ENCODE peak calls at places on chromosome 6, in five cellular contexts. One of them, this sample, is unnamed.

GRCh38 chr6:35034411-35035171 is 106.5 kb downstream of the TCP11 start:
- DNase-seq in stomach: peak; percentile 89
- DNase-seq in esophagus squamous epithelium: no peak
- DNase-seq in adrenal gland: peak; percentile 54
- DNase-seq in IMR-90: no peak
- DNase-seq in this sample: no peak

GRCh38 chr6:28863607-28864320 is 60.0 kb downstream of the TRIM27 start:
- DNase-seq in IMR-90: peak; percentile 82
- DNase-seq in stomach: peak; percentile 77
- DNase-seq in esophagus squamous epithelium: no peak
- DNase-seq in adrenal gland: peak; percentile 86
- DNase-seq in this sample: peak; percentile 86

GRCh38 chr6:107689881-107690545 is 134.1 kb downstream of the SCML4 start:
- DNase-seq in adrenal gland: no peak
- DNase-seq in stomach: no peak
- DNase-seq in esophagus squamous epithelium: no peak
- DNase-seq in IMR-90: no peak
- DNase-seq in this sample: no peak

GRCh38 chr6:3419624-3420272 is 37.1 kb downstream of the SLC22A23 start:
- DNase-seq in stomach: no peak
- DNase-seq in IMR-90: peak; percentile 76
- DNase-seq in adrenal gland: peak; percentile 34
- DNase-seq in esophagus squamous epithelium: no peak
- DNase-seq in this sample: no peak

GRCh38 chr6:51618563-51618962 is 468.9 kb downstream of the PKHD1 start:
- DNase-seq in IMR-90: no peak
- DNase-seq in adrenal gland: no peak
- DNase-seq in esophagus squamous epithelium: no peak
- DNase-seq in stomach: no peak
- DNase-seq in this sample: no peak

GRCh38 chr6:44030812-44031454 is 96.3 kb downstream of the MRPL14 start:
- DNase-seq in IMR-90: no peak
- DNase-seq in esophagus squamous epithelium: no peak
- DNase-seq in stomach: no peak
- DNase-seq in adrenal gland: no peak
- DNase-seq in this sample: peak; percentile 26

GRCh38 chr6:119132211-119133004 is 53.9 kb upstream of the FAM184A start:
- DNase-seq in stomach: no peak
- DNase-seq in adrenal gland: no peak
- DNase-seq in esophagus squamous epithelium: no peak
- DNase-seq in IMR-90: no peak
- DNase-seq in this sample: no peak

GRCh38 chr6:156881687-156882629 is 104.8 kb downstream of the ARID1B start:
- DNase-seq in IMR-90: peak; percentile 26
- DNase-seq in stomach: no peak
- DNase-seq in esophagus squamous epithelium: no peak
- DNase-seq in adrenal gland: no peak
- DNase-seq in this sample: no peak

GRCh38 chr6:80132942-80133517 is 26.6 kb downstream of the BCKDHB start:
- DNase-seq in esophagus squamous epithelium: no peak
- DNase-seq in stomach: peak; percentile 60
- DNase-seq in IMR-90: peak; percentile 72
- DNase-seq in adrenal gland: peak; percentile 74
- DNase-seq in this sample: peak; percentile 83

GRCh38 chr6:144809120-144809519 is 524.0 kb downstream of the UTRN start:
- DNase-seq in esophagus squamous epithelium: no peak
- DNase-seq in stomach: no peak
- DNase-seq in adrenal gland: no peak
- DNase-seq in IMR-90: peak; percentile 43
- DNase-seq in this sample: no peak

GRCh38 chr6:48844696-48845095 is 618.4 kb downstream of the MMUT start:
- DNase-seq in adrenal gland: no peak
- DNase-seq in esophagus squamous epithelium: no peak
- DNase-seq in stomach: no peak
- DNase-seq in IMR-90: no peak
- DNase-seq in this sample: no peak

GRCh38 chr6:108446629-108447150 is 114.0 kb upstream of the FOXO3 start:
- DNase-seq in IMR-90: no peak
- DNase-seq in adrenal gland: no peak
- DNase-seq in stomach: no peak
- DNase-seq in esophagus squamous epithelium: no peak
- DNase-seq in this sample: no peak

GRCh38 chr6:25341923-25342619 is 62.9 kb downstream of the CARMIL1 start:
- DNase-seq in IMR-90: no peak
- DNase-seq in esophagus squamous epithelium: no peak
- DNase-seq in adrenal gland: no peak
- DNase-seq in stomach: no peak
- DNase-seq in this sample: no peak

GRCh38 chr6:6390849-6391602 is 70.6 kb upstream of the F13A1 start:
- DNase-seq in IMR-90: no peak
- DNase-seq in esophagus squamous epithelium: no peak
- DNase-seq in adrenal gland: no peak
- DNase-seq in stomach: no peak
- DNase-seq in this sample: no peak

GRCh38 chr6:100035873-100036653 is 42.0 kb upstream of the MCHR2 start:
- DNase-seq in IMR-90: no peak
- DNase-seq in stomach: no peak
- DNase-seq in esophagus squamous epithelium: no peak
- DNase-seq in adrenal gland: no peak
- DNase-seq in this sample: no peak

GRCh38 chr6:149904661-149905370 is 6.9 kb upstream of the RAET1E start:
- DNase-seq in IMR-90: no peak
- DNase-seq in esophagus squamous epithelium: no peak
- DNase-seq in adrenal gland: peak; percentile 5
- DNase-seq in stomach: no peak
- DNase-seq in this sample: no peak

GRCh38 chr6:10713962-10714361 is 8.9 kb upstream of the TMEM14C start:
- DNase-seq in stomach: no peak
- DNase-seq in esophagus squamous epithelium: no peak
- DNase-seq in IMR-90: no peak
- DNase-seq in adrenal gland: no peak
- DNase-seq in this sample: no peak
- H3K27ac ChIP-seq in stomach: no peak overlapping the region
- H3K27ac ChIP-seq in esophagus squamous epithelium: no peak overlapping the region
- H3K27ac ChIP-seq in IMR-90: no peak overlapping the region
- H3K27ac ChIP-seq in adrenal gland: no peak overlapping the region
- H3K27ac ChIP-seq in this sample: no peak overlapping the region

GRCh38 chr6:131682427-131682826 is 18.8 kb downstream of the OR2A4 start:
- DNase-seq in IMR-90: peak; percentile 17
- DNase-seq in esophagus squamous epithelium: no peak
- DNase-seq in stomach: no peak
- DNase-seq in adrenal gland: no peak
- DNase-seq in this sample: no peak

GRCh38 chr6:131685266-131685780 is 15.9 kb downstream of the OR2A4 start:
- DNase-seq in adrenal gland: no peak
- DNase-seq in IMR-90: no peak
- DNase-seq in stomach: no peak
- DNase-seq in esophagus squamous epithelium: no peak
- DNase-seq in this sample: no peak

GRCh38 chr6:131688286-131688685 is 12.9 kb downstream of the OR2A4 start:
- DNase-seq in stomach: no peak
- DNase-seq in adrenal gland: no peak
- DNase-seq in IMR-90: no peak
- DNase-seq in esophagus squamous epithelium: no peak
- DNase-seq in this sample: no peak

GRCh38 chr6:131683479-131683878 is 17.7 kb downstream of the OR2A4 start:
- DNase-seq in adrenal gland: no peak
- DNase-seq in esophagus squamous epithelium: no peak
- DNase-seq in stomach: no peak
- DNase-seq in IMR-90: no peak
- DNase-seq in this sample: no peak

GRCh38 chr6:131687022-131687421 is 14.2 kb downstream of the OR2A4 start:
- DNase-seq in stomach: no peak
- DNase-seq in adrenal gland: no peak
- DNase-seq in IMR-90: peak; percentile 42
- DNase-seq in esophagus squamous epithelium: no peak
- DNase-seq in this sample: no peak
- H3K4me1 ChIP-seq in stomach: no peaks in the 10 kb centered on the region
- H3K4me1 ChIP-seq in adrenal gland: no peaks in the 10 kb centered on the region
- H3K4me1 ChIP-seq in IMR-90: no peaks in the 10 kb centered on the region
- H3K4me1 ChIP-seq in esophagus squamous epithelium: no peaks in the 10 kb centered on the region
- H3K4me1 ChIP-seq in this sample: no peaks in the 10 kb centered on the region

GRCh38 chr6:31270788-31271640 is 878 bp downstream of the HLA-C start:
- DNase-seq in esophagus squamous epithelium: peak; percentile 29
- DNase-seq in IMR-90: peak; percentile 47
- DNase-seq in adrenal gland: peak; percentile 81
- DNase-seq in stomach: peak; percentile 82
- DNase-seq in this sample: peak; percentile 87
- TF ChIP-seq POLR2A in esophagus squamous epithelium: no peak
- TF ChIP-seq POLR2A in IMR-90: no peak
- TF ChIP-seq POLR2A in adrenal gland: no peak
- TF ChIP-seq POLR2A in stomach: no peak
- TF ChIP-seq POLR2A in this sample: no peak

GRCh38 chr6:37057128-37057471 is 51.6 kb downstream of the FGD2 start:
- DNase-seq in esophagus squamous epithelium: no peak
- DNase-seq in stomach: no peak
- DNase-seq in adrenal gland: no peak
- DNase-seq in IMR-90: no peak
- DNase-seq in this sample: no peak
- H3K27ac ChIP-seq in esophagus squamous epithelium: peak overlapping the region; percentile 90
- H3K27ac ChIP-seq in stomach: no peak overlapping the region
- H3K27ac ChIP-seq in adrenal gland: no peak overlapping the region
- H3K27ac ChIP-seq in IMR-90: no peak overlapping the region
- H3K27ac ChIP-seq in this sample: no peak overlapping the region

GRCh38 chr6:1191141-1191630 is 120.7 kb upstream of the FOXQ1 start:
- DNase-seq in stomach: no peak
- DNase-seq in adrenal gland: no peak
- DNase-seq in IMR-90: no peak
- DNase-seq in esophagus squamous epithelium: no peak
- DNase-seq in this sample: no peak
- H3K4me1 ChIP-seq in stomach: no peaks in the 10 kb centered on the region
- H3K4me1 ChIP-seq in adrenal gland: no peaks in the 10 kb centered on the region
- H3K4me1 ChIP-seq in IMR-90: peaks cover 4% of the 10 kb centered on the region
- H3K4me1 ChIP-seq in esophagus squamous epithelium: peaks cover 18% of the 10 kb centered on the region
- H3K4me1 ChIP-seq in this sample: no peaks in the 10 kb centered on the region

GRCh38 chr6:41545703-41546474 is at the start of gene FOXP4:
- DNase-seq in stomach: peak; percentile 91
- DNase-seq in IMR-90: peak; percentile 95
- DNase-seq in adrenal gland: peak; percentile 91
- DNase-seq in esophagus squamous epithelium: peak; percentile 60
- DNase-seq in this sample: peak; percentile 96
- TF ChIP-seq POLR2A in stomach: no peak
- TF ChIP-seq POLR2A in IMR-90: no peak
- TF ChIP-seq POLR2A in adrenal gland: no peak
- TF ChIP-seq POLR2A in esophagus squamous epithelium: no peak
- TF ChIP-seq POLR2A in this sample: no peak

GRCh38 chr6:166636191-166636938 is 9.3 kb upstream of the RPS6KA2 start:
- DNase-seq in stomach: no peak
- DNase-seq in adrenal gland: peak; percentile 27
- DNase-seq in IMR-90: no peak
- DNase-seq in esophagus squamous epithelium: no peak
- DNase-seq in this sample: no peak

GRCh38 chr6:166635556-166635955 is 8.5 kb upstream of the RPS6KA2 start:
- DNase-seq in IMR-90: no peak
- DNase-seq in stomach: no peak
- DNase-seq in esophagus squamous epithelium: no peak
- DNase-seq in adrenal gland: peak; percentile 18
- DNase-seq in this sample: no peak

GRCh38 chr6:166638566-166638965 is 11.5 kb upstream of the RPS6KA2 start:
- DNase-seq in esophagus squamous epithelium: no peak
- DNase-seq in adrenal gland: peak; percentile 12
- DNase-seq in IMR-90: no peak
- DNase-seq in stomach: no peak
- DNase-seq in this sample: no peak

GRCh38 chr6:166637806-166638458 is 10.9 kb upstream of the RPS6KA2 start:
- DNase-seq in esophagus squamous epithelium: no peak
- DNase-seq in stomach: no peak
- DNase-seq in adrenal gland: peak; percentile 15
- DNase-seq in IMR-90: no peak
- DNase-seq in this sample: no peak

DNA sequence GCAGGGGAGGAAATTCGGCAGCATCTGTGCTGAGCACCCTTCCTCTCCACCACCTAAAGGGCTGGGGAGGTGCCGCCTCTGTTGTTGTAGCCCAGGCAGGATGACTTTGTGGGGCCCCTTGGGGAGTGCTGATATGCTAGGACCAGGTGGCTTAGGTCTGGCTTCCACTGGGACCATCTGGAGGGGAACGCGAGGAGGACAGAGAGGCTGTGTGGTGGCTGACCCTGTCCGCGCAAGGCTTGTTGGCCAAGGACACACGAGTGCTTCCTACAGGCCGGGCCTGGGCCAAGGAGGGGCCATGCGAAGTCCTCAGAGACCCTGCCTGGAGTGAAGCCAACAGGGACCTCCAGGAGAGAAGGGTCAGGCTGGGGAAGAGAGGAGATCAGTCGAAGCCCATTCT is 9.9 kb upstream of the RPS6KA2 start:
- DNase-seq in adrenal gland: peak; percentile 20
- DNase-seq in IMR-90: no peak
- DNase-seq in esophagus squamous epithelium: no peak
- DNase-seq in stomach: no peak
- DNase-seq in this sample: no peak
- H3K27ac ChIP-seq in adrenal gland: peak overlapping the region; percentile 68
- H3K27ac ChIP-seq in IMR-90: no peak overlapping the region
- H3K27ac ChIP-seq in esophagus squamous epithelium: peak overlapping the region; percentile 36
- H3K27ac ChIP-seq in stomach: no peak overlapping the region
- H3K27ac ChIP-seq in this sample: no peak overlapping the region

DNA sequence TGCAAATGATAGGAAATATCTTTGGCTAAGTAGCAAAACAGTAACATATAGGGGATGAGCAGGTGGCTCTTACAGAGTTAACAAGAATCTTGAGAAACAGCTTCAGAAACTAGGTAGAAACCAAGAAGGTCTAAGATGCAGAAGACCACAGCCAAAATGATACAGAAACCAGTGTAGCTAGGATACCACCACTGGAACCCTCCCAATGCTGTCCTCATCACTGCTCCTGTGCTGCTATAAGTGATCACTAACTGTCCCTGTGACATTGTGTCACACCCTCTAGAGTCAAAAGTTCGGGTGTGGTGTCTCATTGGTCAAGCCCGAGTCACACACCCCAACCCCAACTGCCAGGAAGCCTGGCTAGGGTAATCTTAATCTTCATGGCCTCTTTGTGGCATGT is 153.2 kb downstream of the RCAN2 start:
- DNase-seq in esophagus squamous epithelium: no peak
- DNase-seq in adrenal gland: no peak
- DNase-seq in IMR-90: no peak
- DNase-seq in stomach: no peak
- DNase-seq in this sample: no peak
- H3K4me1 ChIP-seq in esophagus squamous epithelium: no peaks in the 10 kb centered on the region
- H3K4me1 ChIP-seq in adrenal gland: no peaks in the 10 kb centered on the region
- H3K4me1 ChIP-seq in IMR-90: no peaks in the 10 kb centered on the region
- H3K4me1 ChIP-seq in stomach: no peaks in the 10 kb centered on the region
- H3K4me1 ChIP-seq in this sample: no peaks in the 10 kb centered on the region

GRCh38 chr6:42996513-42996912 is 12.1 kb downstream of the PPP2R5D start:
- DNase-seq in esophagus squamous epithelium: no peak
- DNase-seq in stomach: no peak
- DNase-seq in adrenal gland: no peak
- DNase-seq in IMR-90: no peak
- DNase-seq in this sample: no peak
- TF ChIP-seq POLR2A in esophagus squamous epithelium: no peak
- TF ChIP-seq POLR2A in stomach: no peak
- TF ChIP-seq POLR2A in adrenal gland: no peak
- TF ChIP-seq POLR2A in IMR-90: no peak
- TF ChIP-seq POLR2A in this sample: no peak

This sample was measured in sigmoid colon.